ENCODE peak calls at places on chromosomes 2 and 18, in eight cellular contexts. C is HCT116, J is transverse colon, I is suprapubic skin, K is breast epithelium, W is sigmoid colon, X is GM12878, R is prostate gland. D is an unnamed sample.

GRCh38 chr18:26655614-26656400 is 107.5 kb upstream of the KCTD1 start:
- DNase-seq in C (no peak), J (peak), I (no peak), K (peak), W (peak), X (no peak), R (peak), D (peak)

GRCh38 chr2:177363332-177363731 is 29.2 kb upstream of the AGPS start:
- DNase-seq in C (no peak), J (no peak), I (no peak), K (no peak), W (no peak), X (no peak), R (no peak), D (no peak)

GRCh38 chr18:54983041-54983686 is 23.9 kb upstream of the CCDC68 start:
- DNase-seq in C (peak), J (no peak), I (no peak), K (no peak), W (no peak), X (no peak), R (no peak), D (no peak)

GRCh38 chr2:121955313-121956211 is 200.1 kb downstream of the TSN start:
- DNase-seq in C (no peak), J (no peak), I (no peak), K (no peak), W (no peak), X (no peak), R (no peak), D (no peak)

GRCh38 chr18:54739476-54739875 is 88.8 kb upstream of the RAB27B start:
- DNase-seq in C (no peak), J (no peak), I (no peak), K (no peak), W (no peak), X (no peak), R (no peak), D (no peak)

GRCh38 chr18:66558773-66559172 is 45.1 kb downstream of the CDH19 start:
- DNase-seq in C (no peak), J (no peak), I (no peak), K (no peak), W (no peak), X (no peak), R (no peak), D (no peak)

GRCh38 chr2:69581774-69582581 is 61.6 kb downstream of the AAK1 start:
- DNase-seq in C (no peak), J (no peak), I (no peak), K (no peak), W (no peak), X (peak), R (no peak), D (peak)

GRCh38 chr2:44420725-44421124 is 59.0 kb downstream of the CAMKMT start:
- DNase-seq in C (no peak), J (no peak), I (no peak), K (no peak), W (no peak), X (no peak), R (no peak), D (no peak)

GRCh38 chr18:68699043-68699442 is 15.9 kb downstream of the TMX3 start:
- DNase-seq in C (no peak), J (no peak), I (no peak), K (no peak), W (no peak), X (no peak), R (no peak), D (no peak)

GRCh38 chr2:8202139-8202538 is 479.7 kb upstream of the ID2 start:
- DNase-seq in C (no peak), J (no peak), I (no peak), K (no peak), W (no peak), X (peak), R (no peak), D (no peak)

GRCh38 chr2:216922170-216922780 is 62.4 kb upstream of the TNP1 start:
- DNase-seq in C (no peak), J (no peak), I (no peak), K (no peak), W (no peak), X (no peak), R (no peak), D (no peak)

GRCh38 chr2:237540823-237541222 is 25.6 kb upstream of the PRLH start:
- DNase-seq in C (no peak), J (peak), I (no peak), K (no peak), W (peak), X (no peak), R (peak), D (no peak)

GRCh38 chr2:239616729-239617128 is 215.9 kb upstream of the HDAC4 start:
- DNase-seq in C (no peak), J (no peak), I (no peak), K (no peak), W (no peak), X (no peak), R (no peak), D (no peak)

GRCh38 chr2:56589820-56590219 is 406.0 kb downstream of the CCDC85A start:
- DNase-seq in C (no peak), J (no peak), I (no peak), K (no peak), W (no peak), X (no peak), R (no peak), D (no peak)

GRCh38 chr2:129717560-129718128 is 261.8 kb upstream of the RAB6C start:
- DNase-seq in C (no peak), J (peak), I (peak), K (no peak), W (no peak), X (no peak), R (no peak), D (no peak)

GRCh38 chr2:66494708-66495107 is 59.8 kb downstream of the MEIS1 start:
- DNase-seq in C (no peak), J (peak), I (no peak), K (peak), W (peak), X (no peak), R (peak), D (no peak)

GRCh38 chr18:50286391-50287027 is 983 bp downstream of the CXXC1 start:
- DNase-seq in C (peak), J (peak), I (no peak), K (no peak), W (peak), X (no peak), R (no peak), D (no peak)

GRCh38 chr2:37188570-37188969 is at the start of gene SULT6B1:
- DNase-seq in C (no peak), J (no peak), I (no peak), K (no peak), W (no peak), X (no peak), R (no peak), D (no peak)

GRCh38 chr2:86073225-86073624 is 32.5 kb downstream of the POLR1A start:
- DNase-seq in C (no peak), J (no peak), I (no peak), K (no peak), W (no peak), X (no peak), R (no peak), D (no peak)

GRCh38 chr18:41771971-41772370 is 183.1 kb upstream of the PIK3C3 start:
- DNase-seq in C (no peak), J (no peak), I (no peak), K (no peak), W (no peak), X (no peak), R (no peak), D (no peak)

GRCh38 chr2:123993728-123994323 is 31.3 kb upstream of the CNTNAP5 start:
- DNase-seq in C (no peak), J (peak), I (peak), K (no peak), W (peak), X (no peak), R (no peak), D (no peak)

GRCh38 chr18:47150824-47151366 is 595 bp upstream of the HDHD2 start:
- DNase-seq in C (no peak), J (peak), I (peak), K (no peak), W (no peak), X (no peak), R (no peak), D (no peak)

GRCh38 chr2:160562730-160563129 is 69.1 kb upstream of the RBMS1 start:
- DNase-seq in C (no peak), J (no peak), I (no peak), K (no peak), W (no peak), X (no peak), R (no peak), D (no peak)

GRCh38 chr2:230873670-230874401 is 9.1 kb downstream of the ITM2C start:
- DNase-seq in C (no peak), J (peak), I (peak), K (no peak), W (no peak), X (peak), R (no peak), D (peak)

GRCh38 chr2:163155279-163155883 is 316.8 kb upstream of the KCNH7 start:
- DNase-seq in C (peak), J (no peak), I (no peak), K (no peak), W (no peak), X (peak), R (no peak), D (no peak)

GRCh38 chr18:77129150-77129551 is 3.4 kb downstream of the MBP start:
- DNase-seq in C (no peak), J (no peak), I (no peak), K (no peak), W (peak), X (no peak), R (no peak), D (no peak)

GRCh38 chr2:121648611-121649401 is 456 bp downstream of the CLASP1 start:
- DNase-seq in C (no peak), J (peak), I (peak), K (peak), W (peak), X (no peak), R (peak), D (peak)

GRCh38 chr2:202848813-202849212 is 22.8 kb downstream of the ICA1L start:
- DNase-seq in C (no peak), J (no peak), I (no peak), K (no peak), W (no peak), X (no peak), R (no peak), D (no peak)

GRCh38 chr2:2025803-2026202 is 281.5 kb upstream of the PXDN start:
- DNase-seq in C (no peak), J (no peak), I (no peak), K (no peak), W (no peak), X (no peak), R (no peak), D (no peak)

GRCh38 chr2:227163998-227164744 is at the start of the genes COL4A3 and COL4A4:
- DNase-seq in C (peak), J (peak), I (no peak), K (peak), W (peak), X (no peak), R (peak), D (peak)
- TF ChIP-seq POLR2A in C (no peak), J (no peak), I (no peak), K (no peak), W (no peak), X (peak), R (no peak), D (peak)

DNA sequence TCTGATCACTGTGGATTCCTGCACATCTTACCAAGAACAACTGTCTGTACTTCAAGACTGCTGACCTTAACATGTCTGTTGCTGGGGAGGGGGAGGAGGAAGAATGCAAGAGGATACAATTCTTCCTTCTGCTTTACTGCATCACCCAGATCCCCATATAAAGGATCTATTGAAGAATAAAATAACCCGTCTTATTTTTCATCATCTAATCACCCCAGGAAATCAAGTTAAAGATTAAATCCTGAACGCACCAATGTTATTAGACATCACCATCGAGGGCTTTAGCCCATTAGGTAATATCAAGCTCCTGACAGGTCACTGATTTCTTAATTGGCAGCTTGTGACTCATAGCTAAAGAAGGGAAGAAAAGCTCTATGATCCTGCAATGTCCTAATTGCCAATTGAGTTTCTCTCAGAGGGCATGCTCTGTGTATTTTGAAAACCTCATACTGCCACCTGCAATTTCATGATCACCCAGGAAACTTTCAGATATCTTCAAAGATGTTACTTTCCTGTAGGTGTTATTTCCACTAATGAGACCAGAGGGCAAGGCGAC is 75.4 kb upstream of the KCNE4 start:
- DNase-seq in C (no peak), J (no peak), I (no peak), K (no peak), W (no peak), X (no peak), R (no peak), D (no peak)
- TF ChIP-seq POLR2AphosphoS5 in C (no peak), J (no peak), I (no peak), K (no peak), W (no peak), X (no peak), R (no peak), D (no peak)

GRCh38 chr2:42542871-42543270 is 25.6 kb upstream of the MTA3 start:
- DNase-seq in C (no peak), J (no peak), I (no peak), K (no peak), W (no peak), X (no peak), R (no peak), D (no peak)

GRCh38 chr2:42545714-42546390 is 22.6 kb upstream of the MTA3 start:
- DNase-seq in C (no peak), J (no peak), I (no peak), K (no peak), W (no peak), X (no peak), R (no peak), D (no peak)

GRCh38 chr2:42547014-42547413 is 21.4 kb upstream of the MTA3 start:
- DNase-seq in C (no peak), J (no peak), I (no peak), K (no peak), W (no peak), X (no peak), R (no peak), D (no peak)

GRCh38 chr2:42547446-42548295 is 20.8 kb upstream of the MTA3 start:
- DNase-seq in C (no peak), J (no peak), I (no peak), K (no peak), W (no peak), X (no peak), R (no peak), D (no peak)

GRCh38 chr2:42545023-42545713 is 23.3 kb upstream of the MTA3 start:
- DNase-seq in C (no peak), J (no peak), I (no peak), K (no peak), W (no peak), X (no peak), R (no peak), D (no peak)
- H3K27ac ChIP-seq in C (no peak), J (no peak), I (no peak), K (no peak), W (no peak), X (no peak), R (no peak), D (no peak)

GRCh38 chr18:45976581-45977373 is 9.6 kb upstream of the EPG5 start:
- DNase-seq in C (no peak), J (no peak), I (no peak), K (no peak), W (no peak), X (no peak), R (no peak), D (no peak)

GRCh38 chr18:45978084-45978483 is 11.0 kb upstream of the EPG5 start:
- DNase-seq in C (no peak), J (no peak), I (no peak), K (no peak), W (no peak), X (no peak), R (no peak), D (peak)

DNA sequence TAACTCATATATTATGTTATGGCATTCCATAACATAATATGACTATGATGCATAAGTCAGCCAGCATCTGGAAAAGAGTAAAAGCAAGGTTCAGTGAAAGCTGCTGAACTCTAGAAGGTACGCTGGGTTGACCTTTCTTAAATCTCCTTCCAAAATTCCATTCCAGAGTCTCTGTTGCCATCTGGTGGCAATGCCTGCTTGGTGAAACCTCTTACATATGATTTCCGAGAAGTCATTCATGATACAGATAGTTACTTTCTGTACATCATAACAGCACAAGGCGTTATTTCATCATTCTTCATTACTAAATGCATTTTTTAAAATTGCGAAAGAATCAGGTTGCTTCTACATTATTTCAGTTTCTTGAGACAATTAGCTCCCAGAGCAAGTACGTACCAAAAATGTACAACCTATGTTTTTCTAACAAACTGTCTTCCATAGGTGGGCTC is 7.0 kb upstream of the EPG5 start:
- DNase-seq in C (peak), J (peak), I (no peak), K (peak), W (no peak), X (peak), R (peak), D (no peak)
- TF ChIP-seq POLR2A in C (no peak), J (no peak), I (no peak), K (no peak), W (no peak), X (no peak), R (no peak), D (no peak)

GRCh38 chr2:127843677-127844076 is 14.3 kb downstream of the POLR2D start:
- DNase-seq in C (no peak), J (no peak), I (no peak), K (no peak), W (no peak), X (no peak), R (no peak), D (no peak)

GRCh38 chr2:127840893-127841292 is 17.1 kb downstream of the POLR2D start:
- DNase-seq in C (no peak), J (no peak), I (no peak), K (no peak), W (no peak), X (no peak), R (no peak), D (no peak)

GRCh38 chr2:127844973-127845372 is 13.0 kb downstream of the POLR2D start:
- DNase-seq in C (no peak), J (no peak), I (no peak), K (no peak), W (no peak), X (no peak), R (no peak), D (no peak)

DNA sequence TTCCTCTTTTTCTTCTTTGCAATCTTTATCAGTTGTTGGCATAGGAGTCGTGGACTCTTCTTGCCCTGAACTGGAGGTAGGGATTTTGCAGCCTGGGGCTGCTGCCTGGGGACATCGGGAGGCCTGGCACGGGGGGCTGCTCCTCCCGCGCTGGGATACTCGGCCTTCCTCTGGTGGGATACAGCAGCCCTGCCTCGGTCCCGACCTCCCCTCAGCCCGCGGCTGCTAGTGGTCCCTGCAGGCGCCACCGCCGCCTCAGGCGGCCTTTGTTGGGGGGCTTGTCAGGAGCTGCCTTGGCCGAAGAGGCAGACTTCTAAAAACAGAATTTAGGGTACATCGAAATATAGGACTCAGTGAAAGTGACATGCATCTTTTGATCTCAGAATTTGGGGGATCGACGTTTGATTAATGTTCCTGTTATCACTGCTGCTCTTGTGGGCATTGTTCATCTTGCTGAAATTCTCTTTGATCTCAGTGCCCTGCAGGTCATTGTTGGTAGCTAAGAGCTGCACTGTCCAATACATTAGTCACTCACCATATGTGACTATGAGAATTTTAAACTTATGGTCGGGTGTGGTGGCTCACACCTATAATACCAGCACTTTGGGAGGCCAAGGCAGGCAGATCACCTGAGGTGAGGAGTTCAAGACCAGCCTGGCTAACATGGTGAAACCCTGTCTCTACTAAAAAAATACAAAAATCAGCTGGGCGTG is 16.3 kb downstream of the POLR2D start:
- DNase-seq in C (no peak), J (no peak), I (no peak), K (no peak), W (no peak), X (no peak), R (no peak), D (peak)
- TF ChIP-seq POLR2AphosphoS5 in C (no peak), J (no peak), I (no peak), K (no peak), W (no peak), X (no peak), R (no peak), D (no peak)

GRCh38 chr18:48962857-48963554 is 12.2 kb upstream of the SMAD7 start:
- DNase-seq in C (no peak), J (no peak), I (no peak), K (no peak), W (no peak), X (no peak), R (no peak), D (no peak)

GRCh38 chr18:48962252-48962856 is 11.6 kb upstream of the SMAD7 start:
- DNase-seq in C (no peak), J (no peak), I (no peak), K (no peak), W (no peak), X (no peak), R (no peak), D (no peak)

GRCh38 chr18:48961547-48961946 is 10.8 kb upstream of the SMAD7 start:
- DNase-seq in C (no peak), J (no peak), I (no peak), K (no peak), W (no peak), X (no peak), R (no peak), D (no peak)

GRCh38 chr18:48966523-48966922 is 15.8 kb upstream of the SMAD7 start:
- DNase-seq in C (no peak), J (no peak), I (no peak), K (no peak), W (no peak), X (no peak), R (no peak), D (no peak)

GRCh38 chr18:48963555-48964480 is 13.1 kb upstream of the SMAD7 start:
- DNase-seq in C (no peak), J (no peak), I (no peak), K (no peak), W (no peak), X (no peak), R (no peak), D (no peak)
- H3K27ac ChIP-seq in C (no peak), J (peak), I (no peak), K (no peak), W (peak), X (no peak), R (no peak), D (no peak)